ENCODE peak calls at places on chromosomes 13 and 19, in nine cellular contexts. Y is ascending aorta, X is fibroblast of pulmonary artery, R is cardiac muscle cell, S is prostate gland, O is esophagus muscularis mucosa, A is astrocyte of the cerebellum, T is tibial nerve, D is SK-N-SH. L is an unnamed sample.

GRCh38 chr19:58261968-58262921 is 16.5 kb upstream of the ZNF8 start:
- DNase-seq in O (no peak), Y (no peak), A (no peak), R (no peak), X (peak), S (no peak), T (no peak), D (no peak), L (no peak)

GRCh38 chr13:83878691-83879410 is 3.4 kb downstream of the SLITRK1 start:
- DNase-seq in D (no peak), S (no peak), X (no peak), T (no peak), O (no peak), R (peak), Y (no peak), A (no peak), L (no peak)

GRCh38 chr19:18007939-18008673 is at the start of gene ARRDC2:
- DNase-seq in R (peak), D (peak), T (peak), X (peak), Y (peak), S (peak), A (peak), O (peak), L (peak)

GRCh38 chr19:45650722-45651121 is 11.5 kb upstream of the EML2 start:
- DNase-seq in X (no peak), O (no peak), S (no peak), Y (no peak), D (no peak), R (no peak), T (no peak), A (no peak), L (no peak)

GRCh38 chr19:789473-790052 is 7.7 kb upstream of the PTBP1 start:
- DNase-seq in R (peak), Y (no peak), D (no peak), O (no peak), A (no peak), T (no peak), X (no peak), S (no peak), L (no peak)

GRCh38 chr19:50548191-50549058 is 19.8 kb downstream of the LRRC4B start:
- DNase-seq in A (no peak), T (no peak), X (no peak), D (no peak), R (no peak), Y (no peak), S (no peak), O (no peak), L (no peak)

GRCh38 chr19:17947815-17948473 is 15.1 kb downstream of the CCDC124 start:
- DNase-seq in S (peak), D (peak), O (peak), X (peak), Y (peak), R (peak), A (peak), T (peak), L (peak)

GRCh38 chr13:43196171-43196611 is 172.8 kb downstream of the DNAJC15 start:
- DNase-seq in O (no peak), R (peak), D (peak), S (no peak), Y (no peak), T (no peak), A (no peak), X (peak), L (no peak)

GRCh38 chr19:277581-278165 is 13.5 kb downstream of the PLPP2 start:
- DNase-seq in A (no peak), R (peak), D (peak), T (no peak), S (no peak), Y (no peak), X (peak), O (no peak), L (peak)

GRCh38 chr13:76832258-76832988 is 53.8 kb downstream of the KCTD12 start:
- DNase-seq in O (no peak), R (no peak), S (no peak), D (no peak), Y (no peak), X (no peak), T (no peak), A (no peak), L (no peak)

GRCh38 chr19:14475251-14476073 is at the start of gene PTGER1:
- DNase-seq in X (no peak), A (no peak), S (no peak), O (no peak), D (peak), Y (no peak), T (no peak), R (peak), L (no peak)

GRCh38 chr19:10388957-10389356 is 8.6 kb upstream of the TYK2 start:
- DNase-seq in A (peak), Y (peak), D (peak), S (peak), T (peak), R (peak), O (peak), X (peak), L (peak)

GRCh38 chr19:5002143-5002542 is 33.2 kb downstream of the KDM4B start:
- DNase-seq in X (peak), S (peak), R (no peak), A (no peak), D (no peak), O (no peak), T (no peak), Y (no peak), L (no peak)

GRCh38 chr19:30244533-30244932 is 127.7 kb upstream of the ZNF536 start:
- DNase-seq in D (no peak), O (no peak), Y (no peak), R (no peak), A (no peak), X (no peak), S (no peak), T (no peak), L (no peak)

GRCh38 chr19:28869459-28869858 is 343.5 kb downstream of the UQCRFS1 start:
- DNase-seq in R (no peak), S (no peak), Y (no peak), X (no peak), T (no peak), A (no peak), O (no peak), D (no peak), L (no peak)

GRCh38 chr13:43230989-43231388 is 207.6 kb downstream of the DNAJC15 start:
- DNase-seq in Y (no peak), R (no peak), A (no peak), O (peak), D (no peak), S (no peak), T (no peak), X (no peak), L (no peak)

GRCh38 chr13:97491452-97491851 is 57.5 kb downstream of the RAP2A start:
- DNase-seq in Y (no peak), A (no peak), O (no peak), T (no peak), X (no peak), R (no peak), S (no peak), D (no peak), L (no peak)

GRCh38 chr13:96018135-96018534 is 35.1 kb downstream of the UGGT2 start:
- DNase-seq in D (no peak), A (no peak), S (no peak), X (no peak), Y (no peak), O (no peak), T (no peak), R (no peak), L (no peak)

GRCh38 chr19:17086129-17086528 is 10.6 kb downstream of the MYO9B start:
- DNase-seq in S (no peak), D (no peak), X (no peak), A (no peak), T (no peak), R (no peak), O (no peak), Y (no peak), L (no peak)

GRCh38 chr13:33676045-33676699 is 141.8 kb upstream of the RFC3 start:
- DNase-seq in D (no peak), R (no peak), T (no peak), X (peak), Y (no peak), O (no peak), A (no peak), S (no peak), L (no peak)

GRCh38 chr13:50831510-50831909 is 12.0 kb downstream of the DLEU7 start:
- DNase-seq in X (no peak), R (no peak), O (no peak), T (no peak), A (no peak), D (no peak), S (no peak), Y (no peak), L (no peak)

GRCh38 chr19:16849168-16849567 is 20.0 kb downstream of the SIN3B start:
- DNase-seq in A (no peak), R (no peak), Y (no peak), S (no peak), O (no peak), X (no peak), D (no peak), T (no peak), L (no peak)

GRCh38 chr19:6971366-6971765 is 49.9 kb downstream of the MBD3L2B start:
- DNase-seq in Y (no peak), X (no peak), O (no peak), D (no peak), S (no peak), R (no peak), A (no peak), T (no peak), L (no peak)

GRCh38 chr19:45496349-45496953 is 396 bp downstream of the RTN2 start:
- DNase-seq in Y (no peak), R (peak), O (no peak), T (no peak), S (no peak), D (peak), X (no peak), A (no peak), L (no peak)

GRCh38 chr13:98576963-98577822 is at the start of gene STK24:
- DNase-seq in A (peak), T (peak), S (peak), R (peak), O (no peak), X (peak), Y (peak), D (peak), L (peak)

GRCh38 chr13:48055712-48056111 is 18.2 kb downstream of the NUDT15 start:
- DNase-seq in A (no peak), O (no peak), D (no peak), R (no peak), T (no peak), S (no peak), Y (no peak), X (no peak), L (no peak)

GRCh38 chr13:84574851-84575250 is 692.6 kb upstream of the SLITRK1 start:
- DNase-seq in Y (no peak), A (peak), R (no peak), X (peak), S (no peak), D (peak), T (no peak), O (no peak), L (no peak)

GRCh38 chr13:105121221-105121620 is 1414.2 kb downstream of the EFNB2 start:
- DNase-seq in R (no peak), O (no peak), X (no peak), D (no peak), T (no peak), Y (no peak), S (no peak), A (no peak), L (no peak)

GRCh38 chr19:40831502-40832430 is 18.5 kb downstream of the CYP2A6 start:
- DNase-seq in T (peak), S (peak), A (peak), O (no peak), D (no peak), X (peak), R (no peak), Y (no peak), L (no peak)

GRCh38 chr19:7862413-7862951 is 11.7 kb downstream of the PRR36 start:
- DNase-seq in D (peak), T (no peak), Y (no peak), R (peak), S (peak), A (peak), X (peak), O (no peak), L (peak)

GRCh38 chr19:4575978-4576933 is 16.8 kb upstream of the SEMA6B start:
- DNase-seq in Y (no peak), T (peak), A (no peak), O (no peak), S (peak), X (peak), R (peak), D (peak), L (no peak)

GRCh38 chr19:7868326-7868670 is 5.9 kb downstream of the PRR36 start:
- DNase-seq in O (no peak), T (no peak), X (no peak), A (no peak), D (no peak), Y (no peak), S (no peak), R (no peak), L (peak)

GRCh38 chr13:95154441-95154886 is 146.8 kb downstream of the ABCC4 start:
- DNase-seq in X (peak), S (peak), D (no peak), O (no peak), T (no peak), A (no peak), R (no peak), Y (no peak), L (no peak)

GRCh38 chr13:52851153-52851962 is 2.9 kb upstream of the PCDH8 start:
- DNase-seq in A (no peak), Y (no peak), T (peak), O (no peak), X (peak), S (no peak), D (peak), R (peak), L (no peak)

GRCh38 chr19:16588089-16588823 is 16.0 kb upstream of the SLC35E1 start:
- DNase-seq in Y (no peak), X (peak), A (no peak), T (no peak), O (no peak), R (peak), S (peak), D (peak), L (peak)

GRCh38 chr19:45630463-45630862 is 8.7 kb downstream of the EML2 start:
- DNase-seq in D (peak), R (no peak), T (no peak), O (no peak), Y (no peak), S (no peak), X (peak), A (peak), L (no peak)

GRCh38 chr13:38563739-38564138 is 123.1 kb upstream of the FREM2 start:
- DNase-seq in O (no peak), T (no peak), S (no peak), Y (no peak), X (no peak), A (no peak), D (no peak), R (no peak), L (no peak)
- TF ChIP-seq CTCF in O (no peak), T (no peak), S (no peak), Y (no peak), X (no peak), A (no peak), D (no peak), R (no peak), L (no peak)

GRCh38 chr19:35033067-35034004 is 3.1 kb downstream of the SCN1B start:
- DNase-seq in S (no peak), O (no peak), X (no peak), R (no peak), Y (no peak), T (no peak), A (no peak), D (no peak), L (no peak)
- H3K4me3 ChIP-seq in S (no peak), O (no peak), X (no peak), R (no peak), Y (no peak), T (no peak), A (no peak), D (no peak), L (no peak)

GRCh38 chr19:53868892-53869804 is 1.5 kb downstream of the MYADM start:
- DNase-seq in R (peak), Y (peak), O (peak), S (peak), X (peak), D (peak), A (peak), T (peak), L (peak)
- TF ChIP-seq CTCF in R (peak), Y (peak), O (peak), S (peak), X (no peak), D (peak), A (peak), T (peak), L (no peak)

DNA sequence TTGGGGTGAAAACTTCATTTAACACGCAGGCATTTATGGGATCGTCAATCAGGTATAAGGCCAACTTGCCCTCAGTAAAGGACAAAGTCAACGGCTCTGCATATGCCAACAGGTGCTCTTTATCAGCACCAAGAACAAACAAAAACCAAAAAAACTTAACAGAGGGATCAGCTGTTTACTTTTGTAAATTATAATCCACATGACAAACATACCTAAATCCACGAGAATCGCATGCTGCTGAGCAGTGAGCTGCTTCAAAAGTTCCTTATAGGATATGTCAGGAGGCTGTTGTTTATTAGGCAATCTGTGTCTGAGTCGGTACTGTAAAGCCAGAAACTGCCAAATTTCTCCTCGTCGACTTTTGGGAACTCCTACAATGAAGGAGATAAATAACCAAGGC is 179.9 kb downstream of the TBC1D4 start:
- DNase-seq in O (no peak), S (no peak), Y (no peak), T (no peak), A (no peak), X (peak), R (no peak), D (no peak), L (no peak)
- H3K4me3 ChIP-seq in O (no peak), S (no peak), Y (no peak), T (no peak), A (no peak), X (no peak), R (no peak), D (no peak), L (no peak)

GRCh38 chr13:100594731-100595130 is 6.1 kb upstream of the GGACT start:
- DNase-seq in S (no peak), Y (no peak), D (no peak), A (no peak), R (peak), O (no peak), T (no peak), X (no peak), L (no peak)
- TF ChIP-seq CTCF in S (no peak), Y (no peak), D (peak), A (peak), R (peak), O (no peak), T (no peak), X (peak), L (no peak)

GRCh38 chr19:2242092-2242537 is 5.5 kb downstream of the SF3A2 start:
- DNase-seq in T (no peak), D (no peak), A (no peak), S (no peak), Y (no peak), X (no peak), R (no peak), O (no peak), L (no peak)

GRCh38 chr19:2239771-2240770 is 3.4 kb downstream of the SF3A2 start:
- DNase-seq in R (no peak), T (no peak), O (peak), S (no peak), Y (no peak), A (peak), D (no peak), X (peak), L (peak)

GRCh38 chr19:2242811-2243210 is 6.2 kb downstream of the SF3A2 start:
- DNase-seq in T (no peak), D (no peak), Y (no peak), A (no peak), O (no peak), R (no peak), S (no peak), X (no peak), L (no peak)

GRCh38 chr19:2239173-2239572 is 2.5 kb downstream of the SF3A2 start:
- DNase-seq in X (no peak), Y (no peak), O (no peak), D (no peak), S (no peak), A (no peak), T (no peak), R (no peak), L (no peak)

GRCh38 chr19:2240881-2241760 is 4.5 kb downstream of the SF3A2 start:
- DNase-seq in S (no peak), A (no peak), Y (no peak), T (no peak), O (no peak), R (no peak), D (no peak), X (no peak), L (no peak)
- H3K4me3 ChIP-seq in S (no peak), A (no peak), Y (peak), T (no peak), O (peak), R (no peak), D (peak), X (peak), L (no peak)

L was measured in HL-60.